ENCODE peak calls at places on chromosomes 7 and 10, in eight cellular contexts. M, D, G, E, A, O, R and S are unnamed samples.
A peak's percentile ranks its signal among the peaks of the same experiment; 100 is the strongest.

GRCh38 chr10:71753091-71753959 is 20.0 kb downstream of the VSIR start:
- DNase-seq in M (no peak), D (peak; percentile 3), G (peak; percentile 90), E (peak; percentile 76), A (no peak), O (no peak), R (peak; percentile 84), S (no peak)

GRCh38 chr10:3830946-3831345 is 45.9 kb upstream of the KLF6 start:
- DNase-seq in M (no peak), D (no peak), G (no peak), E (no peak), A (no peak), O (no peak), R (no peak), S (no peak)

GRCh38 chr10:94546058-94546595 is 539 bp downstream of the HELLS start:
- DNase-seq in M (no peak), D (peak; percentile 22), G (no peak), E (no peak), A (no peak), O (peak; percentile 65), R (no peak), S (peak; percentile 30)

GRCh38 chr10:120719333-120719732 is 131.8 kb upstream of the WDR11 start:
- DNase-seq in M (no peak), D (no peak), G (no peak), E (no peak), A (no peak), O (no peak), R (no peak), S (no peak)

GRCh38 chr10:69254877-69255276 is 23.4 kb upstream of the HK1 start:
- DNase-seq in M (no peak), D (no peak), G (no peak), E (no peak), A (no peak), O (no peak), R (no peak), S (no peak)

GRCh38 chr7:2843711-2844152 is 376 bp downstream of the GNA12 start:
- DNase-seq in M (no peak), D (peak; percentile 36), G (peak; percentile 91), E (no peak), A (no peak), O (no peak), R (no peak), S (no peak)

GRCh38 chr10:16652154-16652553 is 130.5 kb upstream of the C1QL3 start:
- DNase-seq in M (no peak), D (no peak), G (no peak), E (no peak), A (no peak), O (no peak), R (no peak), S (peak; percentile 22)

GRCh38 chr10:89466599-89467035 is 52.2 kb downstream of the IFIT5 start:
- DNase-seq in M (no peak), D (no peak), G (no peak), E (no peak), A (no peak), O (peak; percentile 31), R (no peak), S (peak; percentile 69)

GRCh38 chr7:41984888-41985287 is 252.1 kb downstream of the GLI3 start:
- DNase-seq in M (no peak), D (no peak), G (no peak), E (no peak), A (no peak), O (peak; percentile 48), R (no peak), S (peak; percentile 57)

GRCh38 chr10:1036341-1036791 is 10.7 kb upstream of the IDI2 start:
- DNase-seq in M (no peak), D (no peak), G (no peak), E (no peak), A (peak; percentile 96), O (no peak), R (no peak), S (no peak)

GRCh38 chr10:128594688-128595087 is 468.5 kb upstream of the MKI67 start:
- DNase-seq in M (no peak), D (no peak), G (no peak), E (no peak), A (no peak), O (no peak), R (no peak), S (no peak)

GRCh38 chr7:158477866-158478265 is 109.8 kb downstream of the PTPRN2 start:
- DNase-seq in M (no peak), D (no peak), G (no peak), E (no peak), A (no peak), O (no peak), R (no peak), S (no peak)

GRCh38 chr10:101394522-101395133 is 40.7 kb downstream of the BTRC start:
- DNase-seq in M (no peak), D (no peak), G (no peak), E (no peak), A (no peak), O (no peak), R (no peak), S (peak; percentile 2)

GRCh38 chr10:13092446-13093102 is 7.4 kb upstream of the OPTN start:
- DNase-seq in M (no peak), D (no peak), G (no peak), E (no peak), A (no peak), O (no peak), R (peak; percentile 30), S (no peak)

GRCh38 chr7:30920584-30921539 is 9.2 kb downstream of the AQP1 start:
- DNase-seq in M (peak; percentile 30), D (no peak), G (peak; percentile 54), E (peak; percentile 41), A (no peak), O (peak; percentile 81), R (no peak), S (peak; percentile 59)

GRCh38 chr10:58237014-58237830 is 30.5 kb downstream of the IPMK start:
- DNase-seq in M (no peak), D (no peak), G (no peak), E (no peak), A (peak; percentile 78), O (peak; percentile 93), R (no peak), S (peak; percentile 96)

GRCh38 chr7:159105845-159106614 is 38.6 kb downstream of the VIPR2 start:
- DNase-seq in M (peak; percentile 25), D (no peak), G (peak; percentile 48), E (no peak), A (no peak), O (no peak), R (no peak), S (no peak)

GRCh38 chr10:34339816-34340553 is 475.1 kb downstream of the PARD3 start:
- DNase-seq in M (no peak), D (no peak), G (no peak), E (no peak), A (peak; percentile 71), O (no peak), R (no peak), S (no peak)

GRCh38 chr7:5692845-5693278 is 88.6 kb downstream of the RNF216 start:
- DNase-seq in M (no peak), D (no peak), G (no peak), E (no peak), A (no peak), O (peak; percentile 74), R (no peak), S (peak; percentile 92)
- H3K4me3 ChIP-seq in M (peak overlapping the region; percentile 8), D (peak overlapping the region; percentile 25), G (no peak overlapping the region), E (no peak overlapping the region), A (no peak overlapping the region), O (no peak overlapping the region), R (no peak overlapping the region), S (no peak overlapping the region)

GRCh38 chr7:155808551-155809331 is 3.5 kb downstream of the SHH start:
- DNase-seq in M (no peak), D (no peak), G (peak; percentile 52), E (no peak), A (no peak), O (no peak), R (no peak), S (no peak)

GRCh38 chr7:155807805-155808550 is 4.3 kb downstream of the SHH start:
- DNase-seq in M (no peak), D (no peak), G (peak; percentile 64), E (no peak), A (no peak), O (no peak), R (no peak), S (no peak)

GRCh38 chr7:155805826-155806095 is 6.5 kb downstream of the SHH start:
- DNase-seq in M (no peak), D (no peak), G (peak; percentile 74), E (no peak), A (no peak), O (no peak), R (no peak), S (no peak)

GRCh38 chr7:155806096-155806871 is 6.0 kb downstream of the SHH start:
- DNase-seq in M (no peak), D (no peak), G (peak; percentile 54), E (no peak), A (no peak), O (no peak), R (no peak), S (no peak)

GRCh38 chr7:155807013-155807804 is 5.1 kb downstream of the SHH start:
- DNase-seq in M (no peak), D (no peak), G (peak; percentile 55), E (no peak), A (no peak), O (no peak), R (no peak), S (no peak)
- H3K4me3 ChIP-seq in M (no peak overlapping the region), D (no peak overlapping the region), G (no peak overlapping the region), E (no peak overlapping the region), A (no peak overlapping the region), O (no peak overlapping the region), R (no peak overlapping the region), S (no peak overlapping the region)

DNA sequence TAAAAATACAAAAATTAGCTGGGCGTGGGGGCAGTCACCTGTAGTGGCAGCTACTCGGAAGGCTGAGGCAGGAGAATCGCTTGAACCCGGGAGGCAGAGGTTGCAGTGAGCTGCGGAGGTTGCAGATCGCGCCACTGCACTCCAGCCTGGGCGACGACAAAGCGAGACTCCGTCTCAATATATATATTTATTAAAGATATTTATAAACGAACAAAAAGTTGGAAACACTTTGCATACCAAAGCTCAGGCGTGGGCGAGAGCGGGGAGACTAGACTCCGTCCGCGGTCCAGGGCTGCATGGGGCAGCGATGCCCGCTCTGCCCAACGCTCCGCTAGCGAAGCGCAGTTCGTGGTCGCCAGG is 7.9 kb upstream of the CRYGN start:
- DNase-seq in M (no peak), D (no peak), G (no peak), E (no peak), A (no peak), O (no peak), R (no peak), S (no peak)
- H3K4me3 ChIP-seq in M (peak overlapping the region; percentile 53), D (peak overlapping the region; percentile 74), G (peak overlapping the region; percentile 41), E (no peak overlapping the region), A (no peak overlapping the region), O (no peak overlapping the region), R (peak overlapping the region; percentile 64), S (peak overlapping the region; percentile 50)

DNA sequence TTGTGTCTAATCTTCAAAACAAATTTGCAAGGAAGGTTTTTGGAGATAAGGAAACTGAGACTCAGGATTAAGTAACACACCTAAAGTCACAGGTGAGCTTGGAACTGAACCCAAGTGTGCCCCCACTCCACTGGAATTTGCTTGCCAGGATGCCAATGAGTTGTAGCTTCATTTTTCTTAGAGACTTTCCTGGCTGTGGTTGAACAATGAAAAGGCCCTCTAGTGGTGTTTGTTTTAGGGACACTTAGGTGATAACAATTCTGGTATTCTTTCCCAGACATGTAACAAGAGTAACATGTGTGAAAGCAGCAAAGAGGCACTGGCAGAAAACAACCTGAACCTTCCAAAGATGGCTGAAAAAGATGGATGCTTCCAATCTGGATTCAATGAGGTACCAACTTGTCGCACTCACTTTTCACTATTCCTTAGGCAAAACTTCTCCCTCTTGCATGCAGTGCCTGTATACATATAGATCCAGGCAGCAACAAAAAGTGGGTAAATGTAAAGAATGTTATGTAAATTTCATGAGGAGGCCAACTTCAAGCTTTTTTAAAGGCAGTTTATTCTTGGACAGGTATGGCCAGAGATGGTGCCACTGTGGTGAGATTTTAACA is 1.5 kb downstream of the IL6 start:
- DNase-seq in M (no peak), D (no peak), G (no peak), E (no peak), A (no peak), O (peak; percentile 79), R (no peak), S (peak; percentile 77)
- H3K4me3 ChIP-seq in M (no peak overlapping the region), D (no peak overlapping the region), G (no peak overlapping the region), E (no peak overlapping the region), A (no peak overlapping the region), O (no peak overlapping the region), R (no peak overlapping the region), S (peak overlapping the region; percentile 53)